ENCODE peak calls at places on chromosomes 16 and 17, in seven cellular contexts. O is endothelial cell of umbilical vein, A is PC-9, R is PC-3, L is MM.1S, C is GM12878, S is HCT116. H is an unnamed sample.

GRCh38 chr16:50455288-50455845 is 86.6 kb upstream of the BRD7 start:
- DNase-seq in A (no peak), L (no peak), O (no peak), S (no peak), R (no peak), C (no peak), H (no peak)

GRCh38 chr17:57550671-57551315 is 194.3 kb downstream of the CCDC182 start:
- DNase-seq in O (no peak), L (no peak), A (no peak), C (no peak), R (no peak), S (no peak), H (no peak)

GRCh38 chr16:64321066-64321465 is 800.8 kb downstream of the CDH11 start:
- DNase-seq in R (no peak), C (no peak), O (no peak), L (no peak), A (no peak), S (no peak), H (no peak)

GRCh38 chr17:40497704-40498103 is 3.7 kb downstream of the TNS4 start:
- DNase-seq in L (no peak), C (no peak), O (no peak), A (no peak), R (peak), S (no peak), H (no peak)

GRCh38 chr16:11190585-11191565 is 65.1 kb downstream of the SOCS1 start:
- DNase-seq in S (no peak), O (no peak), L (no peak), A (no peak), R (peak), C (no peak), H (no peak)

GRCh38 chr17:41338961-41339485 is 11.6 kb downstream of the KRT33A start:
- DNase-seq in S (no peak), O (no peak), L (peak), A (no peak), R (peak), C (peak), H (no peak)

GRCh38 chr17:15039366-15039765 is 225.8 kb downstream of the PMP22 start:
- DNase-seq in C (no peak), A (no peak), L (no peak), R (peak), S (no peak), O (no peak), H (no peak)

GRCh38 chr16:47916266-47916665 is 239.5 kb downstream of the ABCC12 start:
- DNase-seq in O (no peak), L (no peak), C (no peak), R (peak), S (no peak), A (no peak), H (no peak)

GRCh38 chr17:45372325-45372869 is 55.6 kb upstream of the MAP3K14 start:
- DNase-seq in S (no peak), A (no peak), C (no peak), L (no peak), R (peak), O (no peak), H (no peak)

GRCh38 chr16:88702364-88703210 is 3.6 kb downstream of the RNF166 start:
- DNase-seq in C (no peak), R (no peak), A (no peak), S (no peak), L (no peak), O (no peak), H (no peak)

GRCh38 chr16:37511-37910 is 15.9 kb downstream of the POLR3K start:
- DNase-seq in R (no peak), L (no peak), A (no peak), C (no peak), S (no peak), O (no peak), H (no peak)

GRCh38 chr17:73747221-73748002 is 103.2 kb upstream of the SDK2 start:
- DNase-seq in O (no peak), S (no peak), C (no peak), R (no peak), L (no peak), A (no peak), H (no peak)

GRCh38 chr17:48873696-48874443 is 18.7 kb upstream of the ATP5MC1 start:
- DNase-seq in O (no peak), C (no peak), L (no peak), A (no peak), S (no peak), R (no peak), H (no peak)

GRCh38 chr17:50263293-50264262 is 10.7 kb upstream of the TMEM92 start:
- DNase-seq in O (no peak), L (no peak), C (no peak), S (no peak), R (no peak), A (no peak), H (peak)

GRCh38 chr17:29412780-29413565 is 22.8 kb downstream of the TAOK1 start:
- DNase-seq in A (no peak), L (no peak), S (no peak), R (peak), O (peak), C (no peak), H (no peak)

GRCh38 chr16:86377251-86378022 is 132.9 kb upstream of the FOXF1 start:
- DNase-seq in C (no peak), O (no peak), L (no peak), A (no peak), S (no peak), R (no peak), H (no peak)

GRCh38 chr16:80300876-80301275 is 239.9 kb upstream of the DYNLRB2 start:
- DNase-seq in S (no peak), R (no peak), O (no peak), C (no peak), A (no peak), L (no peak), H (no peak)

GRCh38 chr17:44989552-44990138 is 21.5 kb upstream of the C1QL1 start:
- DNase-seq in A (no peak), O (no peak), L (no peak), R (no peak), C (peak), S (no peak), H (no peak)

GRCh38 chr17:20263595-20263994 is 203.7 kb downstream of the LGALS9B start:
- DNase-seq in O (no peak), R (no peak), S (peak), C (no peak), A (no peak), L (no peak), H (no peak)

GRCh38 chr17:50198026-50198669 is 3.3 kb downstream of the COL1A1 start:
- DNase-seq in L (peak), R (peak), O (peak), S (peak), C (no peak), A (peak), H (peak)

GRCh38 chr17:61393904-61394629 is 5.6 kb upstream of the TBX2 start:
- DNase-seq in A (no peak), R (no peak), S (no peak), O (no peak), L (no peak), C (no peak), H (peak)

GRCh38 chr17:28717578-28718316 is at the start of gene RAB34:
- DNase-seq in S (no peak), L (no peak), A (peak), R (peak), O (peak), C (no peak), H (no peak)

GRCh38 chr17:21345236-21345635 is 30.9 kb upstream of the KCNJ12 start:
- DNase-seq in S (no peak), L (no peak), C (no peak), A (no peak), O (no peak), R (no peak), H (peak)

GRCh38 chr17:44794699-44795413 is 35.2 kb downstream of the GJC1 start:
- DNase-seq in L (no peak), O (peak), R (peak), A (no peak), S (peak), C (no peak), H (no peak)

GRCh38 chr16:78709137-78709871 is 609.9 kb downstream of the WWOX start:
- DNase-seq in R (no peak), L (no peak), A (no peak), O (no peak), C (no peak), S (no peak), H (peak)

GRCh38 chr17:46742539-46743270 is 75.8 kb downstream of the WNT3 start:
- DNase-seq in R (peak), A (peak), O (peak), L (no peak), C (no peak), S (peak), H (no peak)

GRCh38 chr17:13931752-13932477 is 137.4 kb upstream of the COX10 start:
- DNase-seq in O (no peak), S (no peak), C (no peak), A (no peak), L (no peak), R (peak), H (no peak)

GRCh38 chr16:73268311-73268997 is 220.5 kb upstream of the ZFHX3 start:
- DNase-seq in L (no peak), R (no peak), O (no peak), S (no peak), C (no peak), A (no peak), H (peak)

GRCh38 chr17:50292465-50292864 is 18.2 kb downstream of the TMEM92 start:
- DNase-seq in O (no peak), R (no peak), A (no peak), C (no peak), S (no peak), L (no peak), H (no peak)

GRCh38 chr17:45906237-45906636 is 11.9 kb downstream of the MAPT start:
- DNase-seq in O (no peak), C (no peak), S (no peak), L (no peak), A (no peak), R (no peak), H (peak)

GRCh38 chr17:75584358-75585175 is 3.0 kb upstream of the MYO15B start:
- DNase-seq in A (no peak), O (no peak), C (no peak), L (no peak), R (no peak), S (no peak), H (no peak)

GRCh38 chr17:21689604-21690003 is 2.7 kb upstream of the KCNJ18 start:
- DNase-seq in L (no peak), A (peak), S (peak), O (peak), R (peak), C (no peak), H (no peak)

GRCh38 chr16:4200000-4200780 is 41.7 kb downstream of the SRL start:
- DNase-seq in C (no peak), L (peak), A (peak), O (peak), R (peak), S (peak), H (peak)

DNA sequence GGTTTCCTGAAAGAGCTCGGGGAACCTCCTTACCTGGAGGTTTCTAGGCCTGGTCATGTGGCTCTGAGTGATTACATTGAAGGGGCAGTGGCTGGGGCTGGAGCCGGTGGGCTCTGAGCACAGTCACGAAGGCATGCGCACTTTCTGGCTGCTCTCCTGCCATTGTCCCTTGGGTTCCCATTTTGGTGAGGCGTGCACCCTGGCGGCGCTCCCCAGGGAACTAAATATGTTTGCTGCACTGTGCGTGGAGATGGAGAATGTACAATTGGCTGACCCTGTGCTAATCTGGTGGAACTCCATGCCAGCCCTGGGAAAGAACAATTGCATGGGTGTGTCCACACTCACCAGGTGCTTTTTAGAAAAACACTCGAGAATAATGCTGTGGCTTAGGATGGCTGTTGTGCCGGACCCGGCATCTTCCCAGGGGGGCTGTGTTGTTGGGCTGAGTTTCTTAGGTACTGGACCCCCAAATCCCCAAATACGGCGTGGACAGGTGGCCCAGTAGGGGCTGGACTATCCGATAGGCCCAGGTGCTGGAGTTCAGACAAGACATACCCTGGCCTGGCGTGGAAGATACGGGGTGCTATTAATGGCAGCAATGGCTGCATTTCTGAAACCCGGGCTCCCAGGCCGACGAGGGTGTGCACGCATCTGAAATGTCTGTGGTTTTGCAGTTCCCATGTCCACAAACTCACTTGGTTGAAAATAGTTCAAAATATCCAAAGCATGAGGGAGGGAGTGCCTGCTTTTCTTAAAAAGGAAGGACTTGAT is 230.5 kb downstream of the SEC14L1 start:
- DNase-seq in R (no peak), O (no peak), S (no peak), A (no peak), L (peak), C (no peak), H (no peak)
- H3K4me2 ChIP-seq in R (no peak), O (no peak), S (no peak), A (no peak), L (peak), C (peak), H (no peak)

GRCh38 chr16:66561381-66562080 is 4.7 kb upstream of the CMTM1 start:
- DNase-seq in R (no peak), S (no peak), L (no peak), O (no peak), C (no peak), A (no peak), H (no peak)
- H3K4me2 ChIP-seq in R (no peak), S (no peak), L (no peak), O (no peak), C (no peak), A (no peak), H (no peak)

GRCh38 chr16:67855789-67856188 is 8.3 kb upstream of the CENPT start:
- DNase-seq in S (no peak), L (no peak), O (no peak), A (no peak), C (no peak), R (no peak), H (no peak)

GRCh38 chr16:67858448-67858993 is 11.0 kb upstream of the CENPT start:
- DNase-seq in R (no peak), S (no peak), L (no peak), C (no peak), O (no peak), A (no peak), H (no peak)

GRCh38 chr16:67857547-67858233 is 10.2 kb upstream of the CENPT start:
- DNase-seq in O (peak), S (no peak), C (no peak), L (no peak), R (peak), A (peak), H (no peak)

GRCh38 chr16:67853670-67854069 is 6.2 kb upstream of the CENPT start:
- DNase-seq in R (no peak), O (no peak), S (no peak), C (no peak), L (no peak), A (no peak), H (no peak)

DNA sequence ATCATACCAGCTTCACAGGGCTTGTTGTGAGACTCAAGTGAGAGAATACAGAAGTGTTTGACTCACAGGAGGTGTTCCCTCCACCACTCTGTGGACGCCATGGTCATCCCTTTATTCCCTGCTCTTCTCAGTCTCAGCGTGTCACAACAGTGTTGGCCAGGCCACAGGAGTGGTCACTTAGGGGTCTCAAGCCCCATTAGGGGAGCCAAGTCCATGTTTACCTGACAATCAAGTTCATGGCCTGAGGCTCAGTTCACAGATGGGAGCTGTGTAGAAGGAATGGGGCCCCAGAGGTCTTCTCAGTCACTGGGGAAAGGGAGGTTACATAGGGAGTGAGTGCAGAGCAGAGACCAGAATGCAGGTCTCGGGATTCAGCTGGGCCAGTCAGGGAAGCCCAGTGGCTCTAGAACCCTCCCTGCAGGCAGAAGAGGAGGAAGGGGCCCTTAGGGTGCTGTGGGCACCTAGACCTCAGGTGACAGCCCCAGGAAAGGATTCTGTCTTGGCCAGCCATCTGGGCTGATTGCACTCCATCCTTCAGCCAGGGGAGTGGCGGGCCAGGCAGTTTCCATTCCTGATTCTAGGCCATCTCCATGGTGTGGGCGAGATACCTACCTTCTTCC is 9.5 kb upstream of the CENPT start:
- DNase-seq in L (no peak), O (no peak), A (no peak), S (no peak), C (no peak), R (no peak), H (no peak)
- H3K4me2 ChIP-seq in L (no peak), O (no peak), A (peak), S (peak), C (no peak), R (peak), H (peak)

DNA sequence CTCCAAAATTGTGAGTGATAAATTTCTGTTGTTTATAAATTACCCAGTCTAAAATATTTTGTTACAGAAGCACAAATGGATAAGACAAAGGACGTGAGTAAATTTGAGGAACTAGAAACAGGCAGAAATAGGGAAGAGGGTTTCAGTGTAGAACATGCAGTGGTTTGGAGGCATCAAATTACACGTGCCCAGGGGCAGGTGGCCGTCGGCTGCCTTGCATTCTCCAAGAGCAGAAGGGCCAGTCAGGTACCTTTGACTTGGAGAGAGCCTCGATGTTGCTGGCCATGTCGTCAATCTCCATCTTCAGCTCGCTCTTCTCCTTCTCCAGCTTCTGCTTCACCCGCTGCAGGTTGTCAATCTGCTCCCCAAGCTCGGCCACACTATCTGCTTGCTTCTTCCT is 54.3 kb downstream of the MYH13 start:
- DNase-seq in L (no peak), O (no peak), R (no peak), S (no peak), C (no peak), A (no peak), H (no peak)
- H3K4me2 ChIP-seq in L (no peak), O (no peak), R (no peak), S (no peak), C (no peak), A (no peak), H (no peak)

GRCh38 chr17:43216762-43217613 is 5.3 kb downstream of the TMEM106A start:
- DNase-seq in O (no peak), S (no peak), L (no peak), R (no peak), C (no peak), A (no peak), H (no peak)

GRCh38 chr17:43219001-43219400 is 7.3 kb downstream of the TMEM106A start:
- DNase-seq in C (no peak), R (no peak), S (no peak), A (no peak), O (no peak), L (no peak), H (no peak)

GRCh38 chr17:43217614-43218087 is 6.0 kb downstream of the TMEM106A start:
- DNase-seq in O (no peak), S (no peak), R (no peak), C (no peak), L (no peak), A (no peak), H (no peak)

GRCh38 chr17:43220511-43221125 is 7.8 kb downstream of the CCDC200 start:
- DNase-seq in A (no peak), L (no peak), S (no peak), C (no peak), R (no peak), O (no peak), H (no peak)

DNA sequence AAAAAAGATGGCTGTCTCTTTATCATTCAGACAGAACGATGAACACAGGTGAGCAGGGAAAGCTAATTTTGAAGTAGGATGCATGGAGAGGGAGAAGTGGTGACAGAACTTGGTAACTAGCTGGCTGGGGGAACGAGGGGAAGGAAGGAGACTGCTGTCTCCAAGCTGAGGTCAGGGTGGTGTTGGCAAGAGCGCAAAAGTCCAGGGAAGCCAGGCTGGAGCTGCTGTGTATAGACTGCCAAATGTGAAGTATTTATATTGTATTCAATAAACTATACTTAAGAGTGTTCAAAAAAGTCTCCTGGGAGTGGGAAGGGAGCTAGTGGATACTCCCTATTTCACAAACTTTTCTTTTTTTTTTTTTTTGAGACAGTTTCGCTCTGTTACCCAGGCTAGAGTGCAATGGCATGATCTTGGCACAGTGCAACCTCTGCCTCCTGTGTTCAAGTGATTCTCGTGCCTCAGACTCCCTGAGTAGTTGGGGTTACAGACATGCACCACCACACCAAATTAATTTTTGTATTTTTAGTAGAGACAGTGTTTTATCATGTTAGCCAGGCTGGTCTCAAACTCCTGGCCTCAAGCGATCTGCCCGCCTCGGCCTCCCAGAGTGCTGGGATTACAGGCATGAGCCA is 8.2 kb downstream of the TMEM106A start:
- DNase-seq in C (no peak), S (no peak), R (no peak), L (no peak), A (no peak), O (no peak), H (no peak)
- H3K4me2 ChIP-seq in C (no peak), S (no peak), R (no peak), L (no peak), A (no peak), O (no peak), H (no peak)

GRCh38 chr16:8916541-8917225 is 34.5 kb downstream of the LITAFD start:
- DNase-seq in O (no peak), R (no peak), S (no peak), L (no peak), A (no peak), C (no peak), H (no peak)

GRCh38 chr16:8914098-8914497 is 31.9 kb downstream of the LITAFD start:
- DNase-seq in S (no peak), L (no peak), R (no peak), O (no peak), C (no peak), A (no peak), H (no peak)

GRCh38 chr16:8908779-8909468 is 26.8 kb downstream of the LITAFD start:
- DNase-seq in O (no peak), R (peak), L (peak), S (no peak), A (no peak), C (no peak), H (no peak)

GRCh38 chr16:8915722-8916321 is 33.7 kb downstream of the LITAFD start:
- DNase-seq in O (no peak), S (no peak), C (no peak), A (no peak), L (no peak), R (no peak), H (no peak)

GRCh38 chr16:8912793-8913192 is 30.6 kb downstream of the LITAFD start:
- DNase-seq in S (no peak), R (no peak), A (no peak), O (no peak), L (no peak), C (no peak), H (no peak)
- H3K4me2 ChIP-seq in S (no peak), R (no peak), A (peak), O (no peak), L (no peak), C (no peak), H (no peak)